ENCODE peak calls at places on chromosomes 11 and 22, in eight cellular contexts. N is ovary; T is right cardiac atrium; Q is CD4-positive, alpha-beta memory T cell; S is heart left ventricle; Z is RWPE1; U is HepG2; D is fibroblast of lung. K is an unnamed sample.

GRCh38 chr11:121892863-121893262 is 223.2 kb downstream of the BLID start:
- DNase-seq in N (no peak), T (no peak), Q (no peak), S (no peak), Z (no peak), U (no peak), D (peak), K (no peak)

GRCh38 chr11:3119141-3119821 is 45.8 kb downstream of the OSBPL5 start:
- DNase-seq in N (peak), T (peak), Q (no peak), S (peak), Z (no peak), U (no peak), D (no peak), K (no peak)

GRCh38 chr11:12213920-12214319 is 103.5 kb downstream of the MICAL2 start:
- DNase-seq in N (no peak), T (no peak), Q (no peak), S (no peak), Z (peak), U (no peak), D (peak), K (no peak)

GRCh38 chr11:121341609-121342008 is 49.0 kb downstream of the SC5D start:
- DNase-seq in N (no peak), T (no peak), Q (no peak), S (no peak), Z (no peak), U (no peak), D (no peak), K (no peak)

GRCh38 chr22:21015051-21016006 is at the start of gene P2RX6:
- DNase-seq in N (peak), T (peak), Q (no peak), S (no peak), Z (no peak), U (no peak), D (no peak), K (no peak)

GRCh38 chr11:36465449-36466163 is 44.5 kb downstream of the TRAF6 start:
- DNase-seq in N (no peak), T (no peak), Q (no peak), S (no peak), Z (no peak), U (no peak), D (peak), K (peak)

GRCh38 chr11:14967581-14968214 is 4.5 kb downstream of the CALCA start:
- DNase-seq in N (no peak), T (no peak), Q (no peak), S (no peak), Z (no peak), U (no peak), D (no peak), K (no peak)

GRCh38 chr11:3939211-3939610 is 83.7 kb downstream of the STIM1 start:
- DNase-seq in N (no peak), T (no peak), Q (no peak), S (no peak), Z (no peak), U (no peak), D (peak), K (no peak)

GRCh38 chr11:67572747-67573419 is 10.7 kb upstream of the GSTP1 start:
- DNase-seq in N (peak), T (peak), Q (no peak), S (no peak), Z (no peak), U (peak), D (peak), K (no peak)

GRCh38 chr22:19383292-19383691 is 48.2 kb downstream of the HIRA start:
- DNase-seq in N (no peak), T (no peak), Q (no peak), S (no peak), Z (no peak), U (no peak), D (no peak), K (no peak)

GRCh38 chr11:71459076-71459766 is 6.2 kb downstream of the NADSYN1 start:
- DNase-seq in N (no peak), T (peak), Q (no peak), S (no peak), Z (no peak), U (no peak), D (no peak), K (no peak)

GRCh38 chr11:104637652-104638170 is 260.5 kb downstream of the CASP12 start:
- DNase-seq in N (no peak), T (no peak), Q (no peak), S (no peak), Z (no peak), U (no peak), D (no peak), K (no peak)

GRCh38 chr22:40204331-40205116 is 26.8 kb downstream of the TNRC6B start:
- DNase-seq in N (no peak), T (no peak), Q (no peak), S (no peak), Z (no peak), U (peak), D (peak), K (no peak)

GRCh38 chr22:40709752-40710413 is 30.6 kb downstream of the MCHR1 start:
- DNase-seq in N (peak), T (peak), Q (no peak), S (no peak), Z (no peak), U (no peak), D (peak), K (no peak)

GRCh38 chr11:4060182-4060923 is 34.2 kb upstream of the RRM1 start:
- DNase-seq in N (no peak), T (no peak), Q (no peak), S (no peak), Z (no peak), U (peak), D (no peak), K (no peak)

GRCh38 chr11:102955624-102956023 is at the start of gene MMP13:
- DNase-seq in N (no peak), T (no peak), Q (no peak), S (no peak), Z (peak), U (no peak), D (no peak), K (no peak)

GRCh38 chr22:38221908-38222796 is 20.4 kb downstream of the MAFF start:
- DNase-seq in N (no peak), T (no peak), Q (peak), S (no peak), Z (no peak), U (no peak), D (no peak), K (no peak)

GRCh38 chr11:117441146-117441975 is 113.7 kb downstream of the CEP164 start:
- DNase-seq in N (no peak), T (no peak), Q (no peak), S (no peak), Z (no peak), U (no peak), D (no peak), K (no peak)

GRCh38 chr22:28978158-28978557 is 83.5 kb downstream of the C22orf31 start:
- DNase-seq in N (no peak), T (no peak), Q (no peak), S (no peak), Z (peak), U (no peak), D (no peak), K (no peak)

GRCh38 chr11:65502274-65502851 is 3.5 kb downstream of the MALAT1 start:
- DNase-seq in N (no peak), T (no peak), Q (peak), S (no peak), Z (no peak), U (no peak), D (peak), K (no peak)

GRCh38 chr22:40665312-40665711 is 14.0 kb upstream of the MCHR1 start:
- DNase-seq in N (peak), T (peak), Q (no peak), S (peak), Z (no peak), U (no peak), D (peak), K (no peak)

GRCh38 chr22:33451851-33452469 is 393.8 kb upstream of the SYN3 start:
- DNase-seq in N (no peak), T (no peak), Q (no peak), S (no peak), Z (no peak), U (peak), D (no peak), K (no peak)

GRCh38 chr22:44003776-44004460 is 20.2 kb upstream of the PARVB start:
- DNase-seq in N (no peak), T (peak), Q (no peak), S (no peak), Z (no peak), U (no peak), D (no peak), K (no peak)

GRCh38 chr22:45915151-45915550 is 61.8 kb downstream of the WNT7B start:
- DNase-seq in N (no peak), T (no peak), Q (no peak), S (no peak), Z (no peak), U (no peak), D (no peak), K (no peak)

GRCh38 chr11:63912678-63913077 is 4.3 kb downstream of the RCOR2 start:
- DNase-seq in N (no peak), T (no peak), Q (no peak), S (no peak), Z (no peak), U (no peak), D (no peak), K (no peak)

GRCh38 chr11:116219171-116219635 is 553.6 kb downstream of the BUD13 start:
- DNase-seq in N (no peak), T (no peak), Q (no peak), S (no peak), Z (no peak), U (no peak), D (no peak), K (no peak)

GRCh38 chr22:38250642-38251354 is 22.0 kb downstream of the TMEM184B start:
- DNase-seq in N (no peak), T (no peak), Q (no peak), S (no peak), Z (no peak), U (no peak), D (no peak), K (no peak)

GRCh38 chr11:134677338-134677948 is 265.4 kb upstream of the B3GAT1 start:
- DNase-seq in N (no peak), T (no peak), Q (no peak), S (no peak), Z (no peak), U (no peak), D (no peak), K (no peak)

GRCh38 chr11:115566185-115566765 is 62.1 kb upstream of the CADM1 start:
- DNase-seq in N (no peak), T (no peak), Q (no peak), S (no peak), Z (no peak), U (no peak), D (no peak), K (no peak)

GRCh38 chr11:123798513-123799252 is 7.5 kb downstream of the OR6M1 start:
- DNase-seq in N (no peak), T (no peak), Q (no peak), S (no peak), Z (no peak), U (no peak), D (no peak), K (no peak)

GRCh38 chr22:42889290-42889689 is 32.2 kb upstream of the ARFGAP3 start:
- DNase-seq in N (no peak), T (no peak), Q (no peak), S (no peak), Z (no peak), U (no peak), D (no peak), K (no peak)

GRCh38 chr11:105000797-105001196 is 22.2 kb downstream of the CASP5 start:
- DNase-seq in N (no peak), T (no peak), Q (no peak), S (no peak), Z (no peak), U (no peak), D (no peak), K (no peak)

GRCh38 chr11:61087426-61088119 is 14.7 kb upstream of the CD5 start:
- DNase-seq in N (no peak), T (no peak), Q (no peak), S (no peak), Z (no peak), U (no peak), D (no peak), K (no peak)

GRCh38 chr22:42404266-42404665 is 27.9 kb downstream of the NFAM1 start:
- DNase-seq in N (no peak), T (no peak), Q (no peak), S (no peak), Z (no peak), U (no peak), D (no peak), K (no peak)

GRCh38 chr11:106398396-106399074 is 321.1 kb downstream of the AASDHPPT start:
- DNase-seq in N (no peak), T (no peak), Q (no peak), S (no peak), Z (no peak), U (no peak), D (peak), K (no peak)

GRCh38 chr11:47856186-47856585 is 8.0 kb upstream of the NUP160 start:
- DNase-seq in N (no peak), T (no peak), Q (no peak), S (no peak), Z (no peak), U (no peak), D (no peak), K (no peak)

GRCh38 chr22:27212617-27213177 is 555.3 kb downstream of the MIAT start:
- DNase-seq in N (peak), T (peak), Q (no peak), S (no peak), Z (no peak), U (no peak), D (peak), K (peak)

GRCh38 chr11:128194226-128194625 is 393.1 kb downstream of the ETS1 start:
- DNase-seq in N (no peak), T (no peak), Q (no peak), S (no peak), Z (no peak), U (no peak), D (peak), K (no peak)

DNA sequence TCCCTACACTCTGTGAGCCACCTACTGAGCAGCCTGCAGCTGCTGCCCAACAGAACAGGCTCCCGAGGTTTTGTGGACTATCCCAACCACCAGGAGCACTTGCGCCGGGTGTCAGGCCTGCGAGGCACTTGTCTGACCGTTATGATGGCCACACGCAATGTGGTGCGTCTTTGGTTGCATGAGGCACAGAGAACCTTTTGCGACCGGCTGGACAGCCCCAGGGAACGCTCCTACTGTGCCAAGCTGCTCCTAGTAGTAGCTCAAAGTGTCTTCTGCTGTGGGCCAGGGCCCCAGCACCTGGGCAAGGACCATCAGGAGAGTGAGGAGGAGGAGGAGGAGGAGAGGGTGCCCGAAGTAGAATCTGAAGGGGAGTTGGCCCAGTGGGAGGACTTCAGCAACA is 46.4 kb downstream of the RRP8 start:
- DNase-seq in N (no peak), T (no peak), Q (no peak), S (no peak), Z (no peak), U (no peak), D (no peak), K (no peak)
- H3K27ac ChIP-seq in N (no peak), T (no peak), Q (no peak), S (no peak), Z (no peak), U (no peak), D (no peak), K (no peak)

GRCh38 chr11:76151561-76152085 is 54.7 kb downstream of the WNT11 start:
- DNase-seq in N (no peak), T (no peak), Q (no peak), S (no peak), Z (no peak), U (no peak), D (no peak), K (no peak)

GRCh38 chr11:76149713-76150112 is 56.6 kb downstream of the WNT11 start:
- DNase-seq in N (no peak), T (no peak), Q (no peak), S (no peak), Z (no peak), U (no peak), D (no peak), K (no peak)

GRCh38 chr11:76148941-76149613 is 57.2 kb downstream of the WNT11 start:
- DNase-seq in N (no peak), T (no peak), Q (no peak), S (no peak), Z (no peak), U (peak), D (no peak), K (no peak)

GRCh38 chr11:76148207-76148606 is 58.1 kb downstream of the WNT11 start:
- DNase-seq in N (no peak), T (no peak), Q (no peak), S (no peak), Z (no peak), U (no peak), D (no peak), K (no peak)

GRCh38 chr11:76150141-76150540 is 56.2 kb downstream of the WNT11 start:
- DNase-seq in N (no peak), T (no peak), Q (no peak), S (no peak), Z (no peak), U (no peak), D (no peak), K (no peak)
- H3K27ac ChIP-seq in N (no peak), T (no peak), Q (no peak), S (no peak), Z (no peak), U (no peak), D (no peak), K (no peak)

GRCh38 chr22:22710719-22711531 is 66.5 kb downstream of the GGTLC2 start:
- DNase-seq in N (peak), T (peak), Q (peak), S (peak), Z (peak), U (peak), D (no peak), K (no peak)
- H3K27ac ChIP-seq in N (no peak), T (no peak), Q (no peak), S (no peak), Z (no peak), U (no peak), D (no peak), K (no peak)

GRCh38 chr11:1211838-1212237 is 11.0 kb upstream of the MUC5B start:
- DNase-seq in N (no peak), T (no peak), Q (no peak), S (no peak), Z (no peak), U (no peak), D (no peak), K (no peak)
- H3K27ac ChIP-seq in N (no peak), T (no peak), Q (no peak), S (no peak), Z (no peak), U (no peak), D (no peak), K (no peak)

DNA sequence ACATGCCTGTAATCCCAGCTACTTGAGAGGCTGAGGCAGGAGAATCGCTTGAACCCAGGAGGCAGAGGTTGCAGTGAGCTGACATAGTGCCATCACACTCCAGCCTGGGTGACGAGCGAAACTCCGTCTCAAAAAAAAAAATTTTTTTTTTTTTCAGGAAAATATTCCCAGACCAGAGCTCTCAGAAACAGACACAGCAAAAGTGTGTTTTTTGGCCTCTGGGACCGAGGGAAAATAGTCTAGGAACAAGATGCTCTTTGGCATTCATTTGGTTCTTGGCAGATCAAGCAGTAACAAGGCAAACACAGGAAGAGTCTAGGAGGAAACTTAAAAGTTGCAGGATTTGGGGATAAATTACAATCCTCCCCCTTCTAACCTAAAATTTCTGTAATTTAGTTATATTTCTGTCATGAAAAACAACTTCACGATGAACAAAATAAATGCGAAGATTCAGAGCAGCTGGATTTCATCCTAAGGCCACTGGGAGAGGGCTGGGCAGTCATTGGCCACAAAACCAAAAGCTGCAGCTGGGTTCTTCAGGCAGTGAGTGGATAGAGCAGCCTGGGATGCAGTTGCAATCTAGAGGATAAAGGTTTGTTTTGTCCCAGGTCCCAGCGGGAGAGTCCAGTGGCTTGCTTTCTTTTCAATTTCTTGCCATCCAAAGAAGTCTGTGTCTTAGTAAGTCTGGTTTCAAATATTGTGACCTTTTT is 19.7 kb downstream of the ATG16L2 start:
- DNase-seq in N (peak), T (peak), Q (no peak), S (no peak), Z (no peak), U (no peak), D (peak), K (no peak)
- H3K27ac ChIP-seq in N (peak), T (peak), Q (no peak), S (peak), Z (no peak), U (no peak), D (no peak), K (no peak)

GRCh38 chr11:78350646-78351165 is 66.9 kb downstream of the GAB2 start:
- DNase-seq in N (no peak), T (no peak), Q (no peak), S (no peak), Z (no peak), U (no peak), D (peak), K (no peak)

GRCh38 chr11:78350101-78350645 is 67.4 kb downstream of the GAB2 start:
- DNase-seq in N (peak), T (no peak), Q (no peak), S (no peak), Z (no peak), U (no peak), D (peak), K (no peak)

GRCh38 chr11:78351979-78352731 is 65.5 kb downstream of the GAB2 start:
- DNase-seq in N (no peak), T (no peak), Q (no peak), S (no peak), Z (no peak), U (no peak), D (no peak), K (no peak)

GRCh38 chr11:78349614-78350013 is 68.0 kb downstream of the GAB2 start:
- DNase-seq in N (no peak), T (no peak), Q (no peak), S (no peak), Z (no peak), U (no peak), D (peak), K (no peak)

DNA sequence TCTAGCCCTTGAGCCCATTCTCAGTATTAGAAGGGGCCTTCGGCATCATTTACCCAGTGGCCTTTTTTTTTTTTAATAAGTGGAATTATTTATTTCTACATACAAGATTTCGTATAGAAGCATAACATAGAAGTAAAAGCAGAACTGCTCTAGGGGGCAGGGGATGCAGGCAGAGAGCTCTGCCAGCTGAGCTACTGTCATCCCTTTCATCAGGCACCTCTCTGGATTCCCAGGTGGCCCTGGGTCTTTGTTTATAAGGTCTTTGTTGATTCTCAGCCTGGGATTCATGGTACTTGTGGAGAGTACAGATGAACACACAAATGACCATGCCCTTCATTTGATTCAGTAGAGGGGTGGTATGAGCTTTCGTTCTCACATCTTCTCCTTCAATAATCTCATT is 66.4 kb downstream of the GAB2 start:
- DNase-seq in N (no peak), T (no peak), Q (no peak), S (no peak), Z (no peak), U (no peak), D (no peak), K (no peak)
- H3K27ac ChIP-seq in N (no peak), T (peak), Q (no peak), S (peak), Z (no peak), U (no peak), D (peak), K (no peak)

GRCh38 chr11:76380977-76381719 is at the start of the genes GVQW3 and THAP12:
- DNase-seq in N (peak), T (peak), Q (peak), S (peak), Z (peak), U (peak), D (peak), K (peak)
- H3K27ac ChIP-seq in N (peak), T (peak), Q (peak), S (peak), Z (peak), U (peak), D (peak), K (peak)